ENCODE peak calls at places on chromosomes 12 and 14, in six cellular contexts. U is HCT116, X is esophagus squamous epithelium, Y is K562, B is neuronal stem cell, I is body of pancreas. J is an unnamed sample.

GRCh38 chr12:102939670-102940222 is 17.7 kb upstream of the ASCL1 start:
- DNase-seq in U (no peak), X (no peak), Y (no peak), B (no peak), I (no peak), J (no peak)

GRCh38 chr12:108029081-108029790 is 99.9 kb upstream of the WSCD2 start:
- DNase-seq in U (no peak), X (no peak), Y (no peak), B (no peak), I (no peak), J (no peak)

GRCh38 chr12:98213556-98213955 is 301.8 kb upstream of the TMPO start:
- DNase-seq in U (no peak), X (no peak), Y (no peak), B (no peak), I (no peak), J (no peak)

GRCh38 chr12:119725523-119725922 is 57.6 kb downstream of the PRKAB1 start:
- DNase-seq in U (no peak), X (no peak), Y (no peak), B (no peak), I (no peak), J (no peak)

GRCh38 chr14:101077511-101078074 is 174.1 kb upstream of the RTL1 start:
- DNase-seq in U (no peak), X (no peak), Y (no peak), B (peak; percentile 12), I (no peak), J (peak; percentile 13)

GRCh38 chr12:102197789-102198188 is at the start of gene PMCH:
- DNase-seq in U (no peak), X (no peak), Y (peak; percentile 16), B (no peak), I (no peak), J (no peak)

GRCh38 chr12:121524196-121524930 is 56.5 kb downstream of the KDM2B start:
- DNase-seq in U (no peak), X (no peak), Y (no peak), B (no peak), I (no peak), J (no peak)

GRCh38 chr14:98580131-98580678 is 691.8 kb downstream of the BCL11B start:
- DNase-seq in U (no peak), X (no peak), Y (no peak), B (no peak), I (no peak), J (no peak)

GRCh38 chr12:67645571-67645970 is 3.0 kb upstream of the DYRK2 start:
- DNase-seq in U (no peak), X (no peak), Y (no peak), B (no peak), I (no peak), J (no peak)

GRCh38 chr14:60618200-60618599 is 31.1 kb downstream of the SIX1 start:
- DNase-seq in U (no peak), X (no peak), Y (no peak), B (no peak), I (no peak), J (peak; percentile 51)

GRCh38 chr12:13093191-13093849 is 10.1 kb downstream of the GSG1 start:
- DNase-seq in U (no peak), X (no peak), Y (no peak), B (no peak), I (no peak), J (no peak)

GRCh38 chr12:581321-581720 is 81.9 kb downstream of the NINJ2 start:
- DNase-seq in U (no peak), X (no peak), Y (peak; percentile 30), B (no peak), I (no peak), J (no peak)

GRCh38 chr14:23377873-23378563 is 1.2 kb downstream of the CMTM5 start:
- DNase-seq in U (no peak), X (no peak), Y (no peak), B (no peak), I (no peak), J (no peak)

GRCh38 chr14:23378612-23379220 is 1.9 kb downstream of the CMTM5 start:
- DNase-seq in U (no peak), X (no peak), Y (no peak), B (no peak), I (no peak), J (no peak)

GRCh38 chr14:23376477-23377200 is at the start of gene CMTM5:
- DNase-seq in U (no peak), X (no peak), Y (no peak), B (peak; percentile 51), I (no peak), J (no peak)

GRCh38 chr14:23375527-23376251 is 1.2 kb upstream of the CMTM5 start:
- DNase-seq in U (no peak), X (no peak), Y (no peak), B (no peak), I (no peak), J (no peak)

GRCh38 chr14:23377201-23377550 is 330 bp downstream of the CMTM5 start:
- DNase-seq in U (no peak), X (no peak), Y (no peak), B (no peak), I (no peak), J (no peak)
- H3K27me3 ChIP-seq in U (peaks cover 6% of the 10 kb centered on the region), X (no peaks in the 10 kb centered on the region), Y (peaks cover 52% of the 10 kb centered on the region), B (no peaks in the 10 kb centered on the region), I (no peaks in the 10 kb centered on the region), J (no peaks in the 10 kb centered on the region)

GRCh38 chr14:97453991-97454390 is 656.8 kb downstream of the VRK1 start:
- DNase-seq in U (no peak), X (no peak), Y (no peak), B (no peak), I (no peak), J (no peak)
- H3K27me3 ChIP-seq in U (no peaks in the 10 kb centered on the region), X (no peaks in the 10 kb centered on the region), Y (peaks cover 5% of the 10 kb centered on the region), B (no peaks in the 10 kb centered on the region), I (no peaks in the 10 kb centered on the region), J (no peaks in the 10 kb centered on the region)

DNA sequence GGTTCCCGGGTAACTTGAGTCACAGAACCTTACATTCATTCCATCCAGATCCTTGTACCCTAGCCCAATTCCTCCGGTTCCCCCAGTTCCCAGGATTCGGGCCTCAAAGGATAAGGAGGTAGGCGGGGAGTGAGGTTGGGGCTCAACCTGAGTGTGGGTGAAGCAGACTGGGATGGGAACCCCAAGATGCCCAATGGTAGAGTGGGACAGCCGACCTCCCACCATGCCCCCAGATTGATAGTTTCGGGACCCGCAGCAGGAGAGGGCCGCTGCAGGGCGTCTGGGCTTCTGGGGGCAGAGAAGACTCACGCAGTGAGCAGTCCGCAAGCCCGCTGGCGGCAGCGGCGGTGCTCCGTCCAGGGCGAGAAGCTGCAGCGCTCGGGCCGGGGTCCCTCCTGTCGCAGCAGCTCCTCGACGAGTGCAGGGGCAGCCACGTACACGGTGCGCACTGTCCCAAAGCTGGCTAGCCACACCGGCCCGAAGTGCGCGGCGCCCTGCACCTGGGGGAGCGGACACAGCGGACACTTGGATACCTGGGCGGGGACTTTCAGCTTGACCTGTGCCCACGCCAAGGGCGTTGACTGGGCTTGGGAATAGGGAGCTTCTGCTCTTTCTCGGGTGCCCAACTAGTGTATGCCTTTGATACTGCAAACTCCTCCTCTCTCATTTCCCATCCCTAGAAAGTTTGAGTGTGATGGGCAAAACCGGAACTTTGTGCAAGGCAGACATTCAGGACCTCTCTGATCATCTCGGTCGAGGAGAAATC is 997 bp downstream of the CYP27B1 start:
- DNase-seq in U (no peak), X (no peak), Y (no peak), B (no peak), I (no peak), J (no peak)
- H3K27me3 ChIP-seq in U (no peaks in the 10 kb centered on the region), X (peaks cover 8% of the 10 kb centered on the region), Y (no peaks in the 10 kb centered on the region), B (peaks cover 22% of the 10 kb centered on the region), I (no peaks in the 10 kb centered on the region), J (peaks cover 39% of the 10 kb centered on the region)

GRCh38 chr12:26127404-26127803 is 2.6 kb upstream of the BHLHE41 start:
- DNase-seq in U (no peak), X (no peak), Y (no peak), B (no peak), I (no peak), J (no peak)
- H3K27me3 ChIP-seq in U (peaks cover 11% of the 10 kb centered on the region), X (peaks cover 5% of the 10 kb centered on the region), Y (peaks cover 36% of the 10 kb centered on the region), B (peaks cover 14% of the 10 kb centered on the region), I (no peaks in the 10 kb centered on the region), J (peaks cover 19% of the 10 kb centered on the region)

J was measured in stomach.